ENCODE peak calls at places on chromosomes 6 and 20, in four cellular contexts. T, S, K and I are unnamed samples.

GRCh38 chr6:33080127-33081089 is 4.6 kb downstream of the HLA-DPB1 start:
- DNase-seq in T (no peak), S (no peak), K (peak; percentile 31), I (no peak)

GRCh38 chr20:42391807-42392206 is 773.6 kb upstream of the CHD6 start:
- DNase-seq in T (no peak), S (no peak), K (no peak), I (no peak)

GRCh38 chr20:50003253-50003656 is 20.5 kb downstream of the SNAI1 start:
- DNase-seq in T (peak; percentile 60), S (no peak), K (no peak), I (peak; percentile 77)

GRCh38 chr6:107574856-107575255 is 84.9 kb downstream of the SOBP start:
- DNase-seq in T (no peak), S (no peak), K (no peak), I (no peak)

GRCh38 chr20:45959956-45960630 is 11.9 kb downstream of the ZNF335 start:
- DNase-seq in T (no peak), S (no peak), K (no peak), I (no peak)

GRCh38 chr6:109060585-109060984 is 34.1 kb downstream of the SESN1 start:
- DNase-seq in T (no peak), S (no peak), K (no peak), I (no peak)

GRCh38 chr6:2247664-2248063 is 2.3 kb upstream of the GMDS start:
- DNase-seq in T (no peak), S (no peak), K (no peak), I (no peak)

GRCh38 chr6:75213732-75214131 is 7.9 kb upstream of the COL12A1 start:
- DNase-seq in T (no peak), S (no peak), K (no peak), I (no peak)

GRCh38 chr6:160005861-160006540 is 37.1 kb downstream of the IGF2R start:
- DNase-seq in T (no peak), S (no peak), K (no peak), I (no peak)

GRCh38 chr6:28215425-28215824 is 9.7 kb upstream of the ZSCAN9 start:
- DNase-seq in T (no peak), S (no peak), K (no peak), I (no peak)

GRCh38 chr6:68634503-68635411 is at the start of gene ADGRB3:
- DNase-seq in T (no peak), S (peak; percentile 66), K (peak; percentile 67), I (no peak)

GRCh38 chr6:108903796-108904195 is 55.6 kb downstream of the ARMC2 start:
- DNase-seq in T (no peak), S (no peak), K (no peak), I (no peak)

GRCh38 chr6:166830185-166830890 is 126.0 kb downstream of the RNASET2 start:
- DNase-seq in T (no peak), S (no peak), K (no peak), I (no peak)

GRCh38 chr6:146788115-146788514 is 189.3 kb downstream of the ADGB start:
- DNase-seq in T (no peak), S (no peak), K (no peak), I (no peak)

GRCh38 chr6:35048631-35049083 is 92.5 kb downstream of the TCP11 start:
- DNase-seq in T (peak; percentile 61), S (peak; percentile 59), K (no peak), I (peak; percentile 40)

GRCh38 chr6:133895573-133896343 is 6.8 kb downstream of the TCF21 start:
- DNase-seq in T (no peak), S (no peak), K (no peak), I (no peak)

GRCh38 chr6:155352812-155353211 is 38.5 kb upstream of the TFB1M start:
- DNase-seq in T (peak; percentile 27), S (no peak), K (no peak), I (no peak)

GRCh38 chr6:111993342-111993741 is 60.6 kb upstream of the CCN6 start:
- DNase-seq in T (no peak), S (no peak), K (no peak), I (no peak)

GRCh38 chr6:2764610-2765165 is 505 bp upstream of the WRNIP1 start:
- DNase-seq in T (no peak), S (no peak), K (no peak), I (peak; percentile 40)

GRCh38 chr6:160285541-160286105 is 27.0 kb upstream of the SLC22A2 start:
- DNase-seq in T (no peak), S (no peak), K (no peak), I (no peak)

GRCh38 chr6:10565913-10566312 is 44.8 kb downstream of the GCNT2 start:
- DNase-seq in T (no peak), S (no peak), K (no peak), I (no peak)

GRCh38 chr6:35920793-35921732 is at the start of gene SRPK1:
- DNase-seq in T (no peak), S (peak; percentile 47), K (peak; percentile 58), I (no peak)

GRCh38 chr6:26045939-26046368 is 41.3 kb upstream of the HFE start:
- DNase-seq in T (no peak), S (no peak), K (no peak), I (no peak)

GRCh38 chr6:11632231-11632630 is 94.7 kb downstream of the TMEM170B start:
- DNase-seq in T (no peak), S (no peak), K (no peak), I (no peak)

GRCh38 chr6:8556370-8557018 is 121.1 kb upstream of the SLC35B3 start:
- DNase-seq in T (no peak), S (no peak), K (no peak), I (no peak)

GRCh38 chr6:20212392-20213111 is at the start of gene MBOAT1:
- DNase-seq in T (peak; percentile 70), S (peak; percentile 66), K (peak; percentile 84), I (peak; percentile 40)
- TF ChIP-seq CTCF in T (peak; percentile 21), S (no peak), K (peak; percentile 61), I (no peak)

GRCh38 chr6:84870693-84871092 is 106.3 kb upstream of the TBX18 start:
- DNase-seq in T (no peak), S (no peak), K (no peak), I (no peak)
- TF ChIP-seq CTCF in T (no peak), S (no peak), K (no peak), I (no peak)

GRCh38 chr20:63233061-63233344 is 2.7 kb upstream of the BIRC7 start:
- DNase-seq in T (no peak), S (no peak), K (no peak), I (no peak)

GRCh38 chr20:63232235-63233060 is 3.3 kb upstream of the BIRC7 start:
- DNase-seq in T (peak; percentile 76), S (peak; percentile 60), K (no peak), I (peak; percentile 84)

GRCh38 chr20:63233924-63234323 is 1.8 kb upstream of the BIRC7 start:
- DNase-seq in T (no peak), S (no peak), K (no peak), I (no peak)

GRCh38 chr20:63228786-63229185 is 6.9 kb upstream of the BIRC7 start:
- DNase-seq in T (no peak), S (no peak), K (no peak), I (no peak)

GRCh38 chr20:63230800-63231268 is 4.9 kb upstream of the BIRC7 start:
- DNase-seq in T (no peak), S (peak; percentile 31), K (no peak), I (no peak)
- TF ChIP-seq CTCF in T (peak; percentile 72), S (peak; percentile 80), K (peak; percentile 62), I (peak; percentile 79)

DNA sequence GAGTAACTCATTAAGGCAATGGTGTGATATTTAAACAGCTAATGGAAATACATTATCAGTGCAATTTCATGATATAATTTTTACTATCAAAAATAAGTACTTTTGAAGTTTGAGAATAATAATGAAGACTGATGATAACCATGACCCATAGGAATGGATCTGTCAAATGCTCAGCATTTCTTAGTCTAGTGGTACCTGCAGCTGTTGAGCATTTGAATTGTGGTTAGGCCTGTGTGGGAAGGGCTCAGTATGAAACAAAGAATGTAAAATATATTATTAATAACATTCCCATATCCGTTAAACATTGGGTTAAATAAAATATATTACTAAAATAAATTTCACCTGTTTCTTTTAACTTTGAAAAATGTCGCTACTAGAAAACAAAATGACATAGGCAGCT is 173.0 kb downstream of the PHF3 start:
- DNase-seq in T (no peak), S (no peak), K (no peak), I (no peak)
- TF ChIP-seq CTCF in T (no peak), S (no peak), K (no peak), I (no peak)

DNA sequence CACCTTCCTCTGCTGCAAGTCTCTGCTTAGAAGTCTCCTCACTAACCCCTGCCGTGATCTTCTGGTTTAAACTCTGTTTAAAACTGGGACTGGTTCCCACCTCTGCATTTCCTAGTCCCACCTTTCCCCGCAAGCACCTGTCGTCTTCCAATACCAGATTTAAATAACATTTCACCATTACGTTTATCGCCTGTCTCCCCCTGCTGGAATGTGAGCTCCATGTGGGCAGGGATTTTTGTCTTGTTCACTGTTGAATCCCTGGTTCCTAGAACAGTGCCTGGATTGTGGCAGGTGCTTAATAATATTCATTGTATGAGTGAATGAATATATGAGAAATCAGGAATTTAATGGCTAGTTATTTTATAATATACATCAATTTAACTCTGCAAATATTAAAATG is 2.7 kb downstream of the GUCA1A start:
- DNase-seq in T (no peak), S (no peak), K (no peak), I (no peak)
- TF ChIP-seq CTCF in T (peak; percentile 34), S (peak; percentile 34), K (no peak), I (no peak)